ENCODE peak calls at places on chromosomes 11 and 22, in seven cellular contexts. X is prostate gland, A is heart left ventricle, N is transverse colon, K is sigmoid colon, U is gastrocnemius medialis, F is ovary. E is an unnamed sample.

GRCh38 chr11:110086892-110087309 is 6.3 kb upstream of the ZC3H12C start:
- DNase-seq in X (no peak), U (peak), K (no peak), A (no peak), N (peak), F (no peak), E (peak)

GRCh38 chr22:48147831-48148230 is 1385.4 kb downstream of the TBC1D22A start:
- DNase-seq in N (no peak), U (no peak), K (no peak), X (no peak), F (no peak), A (no peak), E (no peak)

GRCh38 chr11:12248330-12248729 is 129.0 kb upstream of the PARVA start:
- DNase-seq in U (peak), X (peak), N (peak), A (peak), F (peak), K (peak), E (no peak)

GRCh38 chr11:2662430-2663299 is 37.1 kb downstream of the KCNQ1OT1 start:
- DNase-seq in U (no peak), K (no peak), X (no peak), N (no peak), A (no peak), F (no peak), E (no peak)

GRCh38 chr11:41845066-41845465 is 385.6 kb upstream of the LRRC4C start:
- DNase-seq in X (no peak), U (no peak), K (no peak), F (no peak), A (no peak), N (no peak), E (no peak)

GRCh38 chr22:17159504-17159951 is 451 bp upstream of the HDHD5 start:
- DNase-seq in U (peak), F (peak), K (peak), A (peak), X (peak), N (peak), E (peak)

GRCh38 chr22:36281726-36282077 is 28.8 kb downstream of the APOL1 start:
- DNase-seq in U (no peak), K (peak), X (no peak), F (no peak), N (no peak), A (no peak), E (no peak)

GRCh38 chr11:15379483-15379882 is 264.8 kb downstream of the INSC start:
- DNase-seq in A (no peak), K (no peak), U (no peak), N (no peak), X (no peak), F (no peak), E (no peak)

GRCh38 chr11:22792497-22792896 is 37.1 kb downstream of the SVIP start:
- DNase-seq in A (no peak), U (no peak), N (no peak), K (no peak), X (no peak), F (no peak), E (no peak)

GRCh38 chr11:65862191-65862735 is 2.0 kb downstream of the MUS81 start:
- DNase-seq in N (no peak), K (peak), A (no peak), F (peak), U (peak), X (no peak), E (no peak)

GRCh38 chr11:3232956-3233355 is 739 bp upstream of the MRGPRE start:
- DNase-seq in U (no peak), K (no peak), F (no peak), A (no peak), X (no peak), N (no peak), E (no peak)

GRCh38 chr11:48177661-48178060 is 38.9 kb upstream of the OR4B1 start:
- DNase-seq in A (no peak), F (no peak), U (no peak), X (no peak), K (no peak), N (no peak), E (no peak)

GRCh38 chr11:43316451-43316850 is 4.7 kb downstream of the API5 start:
- DNase-seq in N (no peak), K (no peak), U (no peak), X (no peak), F (no peak), A (no peak), E (no peak)

GRCh38 chr11:13440100-13440855 is 22.7 kb downstream of the BTBD10 start:
- DNase-seq in U (no peak), X (peak), F (peak), K (no peak), N (peak), A (peak), E (peak)

GRCh38 chr11:44301856-44302231 is 8.1 kb downstream of the ALX4 start:
- DNase-seq in U (no peak), X (no peak), N (no peak), A (no peak), K (peak), F (no peak), E (no peak)

GRCh38 chr11:33669598-33670249 is 30.9 kb downstream of the C11orf91 start:
- DNase-seq in F (no peak), U (no peak), N (no peak), X (no peak), A (no peak), K (no peak), E (no peak)

GRCh38 chr11:69007978-69008381 is 5.1 kb downstream of the MRGPRF start:
- DNase-seq in F (peak), A (no peak), K (peak), U (no peak), X (no peak), N (no peak), E (peak)

GRCh38 chr22:46693634-46694422 is 44.2 kb downstream of the CERK start:
- DNase-seq in X (no peak), U (no peak), N (no peak), F (no peak), A (no peak), K (peak), E (no peak)

GRCh38 chr11:27291302-27291889 is 71.6 kb downstream of the CCDC34 start:
- DNase-seq in A (no peak), U (no peak), N (peak), F (no peak), K (no peak), X (no peak), E (no peak)

GRCh38 chr11:65663634-65664200 is 1.0 kb upstream of the RELA start:
- DNase-seq in K (peak), N (peak), U (peak), X (no peak), F (peak), A (peak), E (peak)

GRCh38 chr11:108069947-108070346 is 51.4 kb upstream of the ACAT1 start:
- DNase-seq in U (no peak), X (no peak), A (no peak), K (no peak), F (no peak), N (no peak), E (no peak)

GRCh38 chr11:114156766-114157165 is 97.3 kb downstream of the ZBTB16 start:
- DNase-seq in K (peak), U (peak), F (no peak), N (no peak), X (no peak), A (no peak), E (no peak)

GRCh38 chr11:46712874-46713576 is 6.0 kb upstream of the F2 start:
- DNase-seq in F (no peak), N (no peak), X (no peak), A (no peak), K (no peak), U (no peak), E (no peak)

GRCh38 chr11:78795862-78796261 is 221.2 kb upstream of the NARS2 start:
- DNase-seq in N (no peak), A (no peak), K (no peak), X (no peak), U (no peak), F (no peak), E (no peak)

GRCh38 chr22:21669026-21669425 is 3.2 kb downstream of the PPIL2 start:
- DNase-seq in N (no peak), U (no peak), X (no peak), F (no peak), K (no peak), A (no peak), E (no peak)

GRCh38 chr22:26671317-26672059 is 14.1 kb downstream of the MIAT start:
- DNase-seq in N (peak), X (peak), K (peak), F (peak), A (no peak), U (no peak), E (peak)

GRCh38 chr11:118834428-118835028 is 43.6 kb upstream of the DDX6 start:
- DNase-seq in U (no peak), F (no peak), X (no peak), N (no peak), K (no peak), A (no peak), E (peak)

GRCh38 chr11:59216654-59217640 is 4.2 kb upstream of the MPEG1 start:
- DNase-seq in A (peak), F (no peak), U (peak), N (peak), X (no peak), K (peak), E (no peak)

GRCh38 chr11:110092577-110093406 is at the start of gene ZC3H12C:
- DNase-seq in A (peak), U (peak), F (peak), X (peak), N (peak), K (peak), E (peak)

GRCh38 chr11:129846508-129847335 is 31.1 kb downstream of the TMEM45B start:
- DNase-seq in A (no peak), U (no peak), K (no peak), F (no peak), X (no peak), N (peak), E (no peak)

GRCh38 chr11:117882539-117882938 is 6.1 kb upstream of the FXYD6 start:
- DNase-seq in F (no peak), X (no peak), N (no peak), K (peak), U (no peak), A (no peak), E (no peak)

GRCh38 chr22:20204821-20205220 is 54.0 kb upstream of the CCDC188 start:
- DNase-seq in U (no peak), X (no peak), F (no peak), A (no peak), K (no peak), N (no peak), E (no peak)

GRCh38 chr22:20205464-20205963 is 54.7 kb upstream of the CCDC188 start:
- DNase-seq in N (no peak), A (no peak), K (no peak), U (no peak), X (no peak), F (no peak), E (no peak)

GRCh38 chr22:20207277-20208025 is 56.6 kb upstream of the CCDC188 start:
- DNase-seq in N (no peak), F (no peak), U (no peak), A (no peak), X (no peak), K (no peak), E (no peak)

GRCh38 chr22:20206709-20207215 is 55.9 kb upstream of the CCDC188 start:
- DNase-seq in F (no peak), K (no peak), U (no peak), A (no peak), X (no peak), N (peak), E (no peak)

GRCh38 chr22:20205964-20206708 is 55.3 kb upstream of the CCDC188 start:
- DNase-seq in X (peak), N (peak), U (peak), K (peak), F (peak), A (peak), E (peak)
- H3K4me3 ChIP-seq in X (peak), N (peak), U (peak), K (peak), F (peak), A (peak), E (peak)

GRCh38 chr22:41367039-41367679 is 14.6 kb upstream of the TEF start:
- DNase-seq in F (peak), A (peak), X (peak), N (peak), U (peak), K (peak), E (peak)
- TF ChIP-seq POLR2A in F (peak), A (peak), X (peak), N (peak), U (peak), K (peak), E (no peak)

DNA sequence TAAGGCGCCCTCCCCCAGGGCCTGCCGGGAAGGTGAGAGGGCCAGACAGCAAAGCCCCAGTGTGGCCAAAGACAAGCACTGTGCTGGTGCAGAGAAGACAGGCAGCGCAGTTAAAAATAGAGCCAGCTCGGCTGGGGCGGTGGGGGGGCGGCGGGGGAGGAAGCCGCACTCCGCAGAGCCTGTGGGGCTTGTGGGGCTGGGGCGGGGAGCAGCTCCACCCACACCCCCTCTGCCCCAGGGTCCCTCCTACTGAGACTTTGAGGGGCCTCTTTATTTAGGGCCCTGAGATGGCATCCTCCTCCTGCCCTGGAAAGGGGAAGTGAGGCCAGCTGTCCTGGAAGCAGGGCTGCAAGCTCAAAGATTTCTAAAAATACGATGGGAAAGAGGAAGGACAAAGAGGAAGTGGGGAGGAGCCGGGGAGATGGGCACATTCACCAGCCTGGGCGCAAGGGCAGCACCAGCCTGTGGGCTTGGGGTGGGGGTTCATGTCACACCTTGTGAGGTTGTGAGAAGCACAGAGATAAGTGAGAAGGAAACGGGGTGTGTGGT is 2.6 kb downstream of the CYTH4 start:
- DNase-seq in K (peak), U (peak), F (no peak), X (no peak), A (peak), N (peak), E (peak)
- H3K4me3 ChIP-seq in K (peak), U (no peak), F (no peak), X (no peak), A (peak), N (no peak), E (no peak)

GRCh38 chr11:72040497-72041363 is 39.6 kb downstream of the NUMA1 start:
- DNase-seq in F (peak), K (peak), A (peak), X (peak), U (peak), N (peak), E (peak)

GRCh38 chr11:72039108-72039850 is 40.6 kb downstream of the IL18BP start:
- DNase-seq in N (peak), K (no peak), A (no peak), X (peak), U (peak), F (no peak), E (no peak)

GRCh38 chr11:72042059-72042425 is 38.3 kb downstream of the NUMA1 start:
- DNase-seq in X (no peak), N (no peak), K (no peak), U (no peak), F (no peak), A (no peak), E (no peak)

GRCh38 chr11:72038491-72038890 is 39.8 kb downstream of the IL18BP start:
- DNase-seq in U (peak), K (peak), X (peak), A (peak), N (peak), F (peak), E (peak)

DNA sequence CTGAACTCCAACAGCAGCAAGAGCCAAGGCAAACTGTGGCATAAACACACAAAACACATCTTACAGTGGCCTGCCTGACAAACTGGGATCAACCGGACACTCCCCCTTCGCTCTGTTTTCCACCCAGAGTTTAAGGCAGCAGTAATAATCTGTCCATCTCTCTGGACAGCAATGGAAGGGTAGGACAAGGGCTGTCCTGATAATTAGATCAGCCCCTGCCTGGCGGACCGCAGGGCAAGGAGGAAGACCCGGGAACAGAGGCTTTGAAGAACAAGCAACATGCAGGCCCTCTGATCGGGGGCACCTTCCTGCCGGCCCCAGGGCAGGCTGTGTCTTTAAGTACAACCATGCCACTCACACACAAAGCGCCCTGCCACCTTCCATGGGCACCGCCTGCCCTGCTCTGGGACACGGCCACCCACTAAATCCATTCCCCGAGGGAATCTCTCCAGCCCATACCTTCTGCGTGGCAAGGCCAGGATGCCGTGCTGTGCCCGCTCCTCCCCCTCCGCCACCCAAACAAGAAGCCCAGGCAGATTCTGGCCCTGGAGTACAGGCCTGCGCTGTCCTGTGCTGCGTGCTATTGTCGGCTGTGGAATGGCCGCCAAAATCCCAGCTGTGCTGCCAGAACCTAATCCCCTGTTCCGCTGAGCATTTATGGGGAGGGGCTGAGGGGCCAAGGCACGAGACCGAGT is 38.8 kb downstream of the NUMA1 start:
- DNase-seq in N (peak), A (peak), K (peak), X (peak), U (peak), F (peak), E (peak)
- TF ChIP-seq POLR2A in N (peak), A (no peak), K (peak), X (peak), U (peak), F (peak), E (no peak)